ENCODE peak calls at places on chromosomes 3 and 15, in five cellular contexts. One of them, this sample, is unnamed. For H3K9me3, the result is how much of the 10 kb centered on the place peaks cover.

GRCh38 chr3:10524799-10525301 is 19.5 kb upstream of the ATP2B2 start:
- DNase-seq in CD8-positive, alpha-beta T cell: no peak
- DNase-seq in esophagus squamous epithelium: no peak
- DNase-seq in sigmoid colon: peak
- DNase-seq in mammary epithelial cell: no peak
- DNase-seq in this sample: no peak

GRCh38 chr3:42263354-42264346 is 2.3 kb downstream of the CCK start:
- DNase-seq in CD8-positive, alpha-beta T cell: peak
- DNase-seq in esophagus squamous epithelium: no peak
- DNase-seq in sigmoid colon: no peak
- DNase-seq in mammary epithelial cell: no peak
- DNase-seq in this sample: no peak

GRCh38 chr15:86433983-86434382 is 354.3 kb downstream of the AGBL1 start:
- DNase-seq in CD8-positive, alpha-beta T cell: no peak
- DNase-seq in esophagus squamous epithelium: no peak
- DNase-seq in sigmoid colon: no peak
- DNase-seq in mammary epithelial cell: peak
- DNase-seq in this sample: no peak

GRCh38 chr15:49982586-49982985 is 136.4 kb downstream of the ATP8B4 start:
- DNase-seq in CD8-positive, alpha-beta T cell: no peak
- DNase-seq in esophagus squamous epithelium: no peak
- DNase-seq in sigmoid colon: no peak
- DNase-seq in mammary epithelial cell: no peak
- DNase-seq in this sample: no peak

GRCh38 chr3:23442598-23443383 is 239.7 kb downstream of the UBE2E2 start:
- DNase-seq in CD8-positive, alpha-beta T cell: no peak
- DNase-seq in esophagus squamous epithelium: no peak
- DNase-seq in sigmoid colon: no peak
- DNase-seq in mammary epithelial cell: peak
- DNase-seq in this sample: no peak

GRCh38 chr3:25156526-25157075 is 271.5 kb upstream of the RARB start:
- DNase-seq in CD8-positive, alpha-beta T cell: no peak
- DNase-seq in esophagus squamous epithelium: no peak
- DNase-seq in sigmoid colon: no peak
- DNase-seq in mammary epithelial cell: peak
- DNase-seq in this sample: no peak

GRCh38 chr3:32249184-32249782 is 10.8 kb downstream of the CMTM8 start:
- DNase-seq in CD8-positive, alpha-beta T cell: no peak
- DNase-seq in esophagus squamous epithelium: no peak
- DNase-seq in sigmoid colon: no peak
- DNase-seq in mammary epithelial cell: peak
- DNase-seq in this sample: no peak

GRCh38 chr3:32882603-32883025 is 64.8 kb downstream of the TRIM71 start:
- DNase-seq in CD8-positive, alpha-beta T cell: no peak
- DNase-seq in esophagus squamous epithelium: no peak
- DNase-seq in sigmoid colon: no peak
- DNase-seq in mammary epithelial cell: no peak
- DNase-seq in this sample: no peak

GRCh38 chr3:121943434-121943833 is 49.2 kb downstream of the SLC15A2 start:
- DNase-seq in CD8-positive, alpha-beta T cell: no peak
- DNase-seq in esophagus squamous epithelium: no peak
- DNase-seq in sigmoid colon: no peak
- DNase-seq in mammary epithelial cell: peak
- DNase-seq in this sample: no peak

GRCh38 chr3:124774841-124775402 is 44.7 kb downstream of the UMPS start:
- DNase-seq in CD8-positive, alpha-beta T cell: no peak
- DNase-seq in esophagus squamous epithelium: no peak
- DNase-seq in sigmoid colon: no peak
- DNase-seq in mammary epithelial cell: no peak
- DNase-seq in this sample: no peak

GRCh38 chr3:123780656-123781055 is 103.5 kb downstream of the MYLK start:
- DNase-seq in CD8-positive, alpha-beta T cell: no peak
- DNase-seq in esophagus squamous epithelium: no peak
- DNase-seq in sigmoid colon: no peak
- DNase-seq in mammary epithelial cell: peak
- DNase-seq in this sample: no peak

GRCh38 chr15:33623010-33623409 is 312.2 kb downstream of the RYR3 start:
- DNase-seq in CD8-positive, alpha-beta T cell: no peak
- DNase-seq in esophagus squamous epithelium: no peak
- DNase-seq in sigmoid colon: no peak
- DNase-seq in mammary epithelial cell: no peak
- DNase-seq in this sample: no peak

DNA sequence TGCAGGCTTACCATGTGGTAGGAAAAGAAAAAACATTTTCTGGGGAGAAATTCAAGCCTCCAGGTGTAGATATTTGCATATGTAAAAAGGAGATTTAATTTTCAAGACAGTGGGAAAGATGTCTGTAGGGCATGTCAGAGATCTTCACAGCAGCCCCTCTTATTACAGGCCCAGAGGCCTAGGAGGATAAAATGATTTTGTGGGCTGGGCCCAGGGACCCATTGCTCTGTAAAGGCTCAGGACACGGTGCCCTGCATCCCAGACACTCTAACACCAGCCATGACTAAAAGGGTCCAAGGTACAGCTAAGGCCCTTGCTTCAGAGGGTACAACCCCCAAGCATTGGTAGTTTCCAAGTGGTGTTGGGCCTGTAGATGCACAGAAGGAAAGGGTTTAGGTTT is 680.1 kb downstream of the IGSF11 start:
- DNase-seq in CD8-positive, alpha-beta T cell: no peak
- DNase-seq in esophagus squamous epithelium: no peak
- DNase-seq in sigmoid colon: no peak
- DNase-seq in mammary epithelial cell: no peak
- DNase-seq in this sample: no peak
- H3K9me3 ChIP-seq in CD8-positive, alpha-beta T cell: under half
- H3K9me3 ChIP-seq in esophagus squamous epithelium: under half
- H3K9me3 ChIP-seq in sigmoid colon: under half
- H3K9me3 ChIP-seq in mammary epithelial cell: under half
- H3K9me3 ChIP-seq in this sample: under half

GRCh38 chr3:1848935-1849334 is 249.7 kb upstream of the CNTN4 start:
- DNase-seq in CD8-positive, alpha-beta T cell: no peak
- DNase-seq in esophagus squamous epithelium: no peak
- DNase-seq in sigmoid colon: no peak
- DNase-seq in mammary epithelial cell: no peak
- DNase-seq in this sample: no peak
- H3K9me3 ChIP-seq in CD8-positive, alpha-beta T cell: under half
- H3K9me3 ChIP-seq in esophagus squamous epithelium: under half
- H3K9me3 ChIP-seq in sigmoid colon: under half
- H3K9me3 ChIP-seq in mammary epithelial cell: under half
- H3K9me3 ChIP-seq in this sample: under half

DNA sequence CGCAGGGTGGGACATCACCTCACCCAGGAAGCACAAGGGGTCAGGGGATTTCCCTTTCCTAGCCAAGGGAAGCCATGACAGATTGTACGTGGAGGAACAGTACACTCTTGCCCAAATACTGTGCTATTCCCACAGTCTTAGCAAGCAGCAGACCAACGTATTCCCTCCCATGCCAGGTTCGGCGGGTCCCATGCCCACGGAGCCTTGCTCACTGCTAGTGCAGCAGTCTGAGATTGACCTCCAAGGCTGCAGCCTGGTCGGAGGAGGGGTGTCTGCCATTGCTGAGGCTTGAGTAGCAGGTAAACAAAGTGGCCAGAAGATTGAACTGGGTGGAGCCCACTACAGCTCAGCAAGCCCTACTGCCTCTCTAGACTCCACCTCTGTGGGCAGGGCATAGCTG is 39.0 kb downstream of the ALDH1A2 start:
- DNase-seq in CD8-positive, alpha-beta T cell: no peak
- DNase-seq in esophagus squamous epithelium: no peak
- DNase-seq in sigmoid colon: peak
- DNase-seq in mammary epithelial cell: no peak
- DNase-seq in this sample: no peak
- H3K9me3 ChIP-seq in CD8-positive, alpha-beta T cell: under half
- H3K9me3 ChIP-seq in esophagus squamous epithelium: under half
- H3K9me3 ChIP-seq in sigmoid colon: under half
- H3K9me3 ChIP-seq in mammary epithelial cell: under half
- H3K9me3 ChIP-seq in this sample: under half

GRCh38 chr3:175965036-175965435 is 1105.9 kb downstream of the NAALADL2 start:
- DNase-seq in CD8-positive, alpha-beta T cell: no peak
- DNase-seq in esophagus squamous epithelium: no peak
- DNase-seq in sigmoid colon: no peak
- DNase-seq in mammary epithelial cell: no peak
- DNase-seq in this sample: no peak

GRCh38 chr3:175969456-175969855 is 1110.3 kb downstream of the NAALADL2 start:
- DNase-seq in CD8-positive, alpha-beta T cell: no peak
- DNase-seq in esophagus squamous epithelium: no peak
- DNase-seq in sigmoid colon: no peak
- DNase-seq in mammary epithelial cell: no peak
- DNase-seq in this sample: no peak
- H3K9me3 ChIP-seq in CD8-positive, alpha-beta T cell: under half
- H3K9me3 ChIP-seq in esophagus squamous epithelium: under half
- H3K9me3 ChIP-seq in sigmoid colon: under half
- H3K9me3 ChIP-seq in mammary epithelial cell: under half
- H3K9me3 ChIP-seq in this sample: under half

GRCh38 chr15:22239806-22240180 is 159.5 kb downstream of the OR4M2 start:
- DNase-seq in CD8-positive, alpha-beta T cell: no peak
- DNase-seq in esophagus squamous epithelium: no peak
- DNase-seq in sigmoid colon: no peak
- DNase-seq in mammary epithelial cell: no peak
- DNase-seq in this sample: no peak
- H3K9me3 ChIP-seq in CD8-positive, alpha-beta T cell: under half
- H3K9me3 ChIP-seq in esophagus squamous epithelium: under half
- H3K9me3 ChIP-seq in sigmoid colon: under half
- H3K9me3 ChIP-seq in mammary epithelial cell: under half
- H3K9me3 ChIP-seq in this sample: under half

This sample was measured in effector memory CD4-positive, alpha-beta T cell.